ENCODE peak calls at places on chromosomes 3 and 15, in seven cellular contexts. J, I, M, S, T, O and Q are unnamed samples.
A peak's percentile ranks its signal among the peaks of the same experiment; 100 is the strongest.

GRCh38 chr15:42992626-42993025 is 72.0 kb upstream of the TTBK2 start:
- DNase-seq in O (no peak), T (no peak), M (no peak), J (no peak), S (no peak), I (no peak), Q (no peak)

GRCh38 chr3:108554913-108555571 is 34.2 kb downstream of the CIP2A start:
- DNase-seq in M (no peak), O (no peak), S (no peak), T (no peak), J (no peak), I (no peak), Q (no peak)

GRCh38 chr15:60611592-60612346 is 132.8 kb upstream of the ICE2 start:
- DNase-seq in O (no peak), M (no peak), I (peak; percentile 32), T (no peak), S (no peak), J (no peak), Q (no peak)

GRCh38 chr3:11563749-11564148 is 80.0 kb downstream of the VGLL4 start:
- DNase-seq in S (no peak), M (no peak), J (no peak), I (no peak), T (no peak), O (no peak), Q (no peak)

GRCh38 chr3:18103591-18103990 is 321.5 kb downstream of the SATB1 start:
- DNase-seq in M (no peak), J (no peak), T (no peak), I (no peak), O (no peak), S (no peak), Q (no peak)

GRCh38 chr15:80489030-80489594 is 84.9 kb downstream of the ARNT2 start:
- DNase-seq in T (peak; percentile 72), M (no peak), I (peak; percentile 89), O (no peak), J (no peak), S (no peak), Q (no peak)

GRCh38 chr3:126951561-126951960 is 31.4 kb upstream of the PLXNA1 start:
- DNase-seq in T (no peak), O (no peak), I (no peak), J (no peak), M (no peak), S (no peak), Q (no peak)

GRCh38 chr15:94470492-94470891 is 239.1 kb downstream of the MCTP2 start:
- DNase-seq in S (no peak), J (no peak), M (no peak), T (no peak), I (no peak), O (no peak), Q (no peak)

GRCh38 chr15:74431645-74432044 is 2.1 kb downstream of the SEMA7A start:
- DNase-seq in J (no peak), M (peak; percentile 36), I (peak; percentile 44), O (no peak), S (no peak), T (no peak), Q (no peak)

GRCh38 chr3:249587-250262 is 53.2 kb downstream of the CHL1 start:
- DNase-seq in M (no peak), T (no peak), O (no peak), I (no peak), J (no peak), S (no peak), Q (no peak)

GRCh38 chr15:35139822-35140221 is 54.7 kb upstream of the NANOGP8 start:
- DNase-seq in S (no peak), J (no peak), T (no peak), I (no peak), O (no peak), M (no peak), Q (no peak)

GRCh38 chr3:58996730-58997129 is 53.1 kb downstream of the CFAP20DC start:
- DNase-seq in M (no peak), I (no peak), O (no peak), T (no peak), J (no peak), S (no peak), Q (no peak)

GRCh38 chr3:124785966-124786365 is 55.7 kb downstream of the UMPS start:
- DNase-seq in J (no peak), T (no peak), O (no peak), S (no peak), I (peak; percentile 56), M (no peak), Q (no peak)